ENCODE peak calls at places on chromosomes 7 and 10, in nine cellular contexts. M is OCI-LY7, O is mesenchymal stem cell, K is astrocyte, Q is DND-41, L is Karpas-422, I is GM23338, A is neural progenitor cell, R is A549. W is an unnamed sample.

GRCh38 chr7:114922652-114923402 is 933 bp downstream of the MDFIC start:
- DNase-seq in M (no peak), O (peak; percentile 81), K (peak; percentile 69), Q (peak; percentile 82), L (no peak), I (peak; percentile 56), A (peak; percentile 45), R (peak; percentile 53), W (peak; percentile 85)

GRCh38 chr10:133346413-133346812 is 760 bp upstream of the PRAP1 start:
- DNase-seq in M (no peak), O (no peak), K (no peak), Q (no peak), L (no peak), I (peak; percentile 37), A (no peak), R (no peak), W (no peak)

GRCh38 chr7:24812313-24812945 is 55.2 kb upstream of the GSDME start:
- DNase-seq in M (peak; percentile 63), O (peak; percentile 50), K (no peak), Q (peak; percentile 32), L (peak; percentile 74), I (peak; percentile 72), A (peak; percentile 69), R (peak; percentile 50), W (peak; percentile 62)

GRCh38 chr7:64849250-64849923 is 53.7 kb upstream of the ZNF273 start:
- DNase-seq in M (peak; percentile 38), O (no peak), K (peak; percentile 6), Q (no peak), L (peak; percentile 50), I (peak; percentile 64), A (no peak), R (no peak), W (peak; percentile 81)

GRCh38 chr10:14384915-14385314 is 54.2 kb upstream of the FRMD4A start:
- DNase-seq in M (no peak), O (no peak), K (no peak), Q (no peak), L (no peak), I (no peak), A (no peak), R (no peak), W (no peak)

GRCh38 chr10:71133710-71134686 is 78.4 kb upstream of the UNC5B start:
- DNase-seq in M (no peak), O (no peak), K (no peak), Q (no peak), L (no peak), I (no peak), A (no peak), R (no peak), W (no peak)

GRCh38 chr7:22718200-22718711 is 8.7 kb upstream of the IL6 start:
- DNase-seq in M (no peak), O (peak; percentile 58), K (peak; percentile 94), Q (no peak), L (peak; percentile 2), I (no peak), A (peak; percentile 46), R (no peak), W (peak; percentile 82)

GRCh38 chr10:88899886-88900285 is 19.8 kb downstream of the STAMBPL1 start:
- DNase-seq in M (no peak), O (no peak), K (no peak), Q (no peak), L (no peak), I (no peak), A (no peak), R (no peak), W (no peak)

GRCh38 chr10:105269011-105269410 is 627.9 kb downstream of the SORCS3 start:
- DNase-seq in M (no peak), O (no peak), K (no peak), Q (no peak), L (no peak), I (no peak), A (no peak), R (no peak), W (no peak)

GRCh38 chr10:103507235-103508191 is 14.0 kb downstream of the NEURL1 start:
- DNase-seq in M (peak; percentile 85), O (no peak), K (no peak), Q (no peak), L (peak; percentile 69), I (no peak), A (no peak), R (no peak), W (peak; percentile 47)

GRCh38 chr10:22685926-22686325 is 28.5 kb downstream of the PIP4K2A start:
- DNase-seq in M (no peak), O (no peak), K (no peak), Q (no peak), L (no peak), I (no peak), A (no peak), R (no peak), W (no peak)

GRCh38 chr7:132161231-132161915 is 414.9 kb downstream of the PLXNA4 start:
- DNase-seq in M (no peak), O (peak; percentile 1), K (peak; percentile 16), Q (no peak), L (no peak), I (no peak), A (no peak), R (no peak), W (no peak)

GRCh38 chr7:123844712-123845219 is at the start of gene HYAL4:
- DNase-seq in M (no peak), O (no peak), K (no peak), Q (no peak), L (no peak), I (no peak), A (no peak), R (no peak), W (no peak)

GRCh38 chr7:158829021-158829341 is 328 bp downstream of the ESYT2 start:
- DNase-seq in M (peak; percentile 89), O (peak; percentile 75), K (peak; percentile 78), Q (peak; percentile 71), L (peak; percentile 94), I (peak; percentile 78), A (peak; percentile 90), R (peak; percentile 60), W (no peak)

GRCh38 chr7:74334026-74334425 is 44.8 kb downstream of the CLIP2 start:
- DNase-seq in M (no peak), O (peak; percentile 89), K (peak; percentile 62), Q (no peak), L (no peak), I (no peak), A (no peak), R (no peak), W (peak; percentile 98)

GRCh38 chr10:125707852-125708468 is 11.5 kb upstream of the EDRF1 start:
- DNase-seq in M (no peak), O (peak; percentile 69), K (peak; percentile 22), Q (no peak), L (no peak), I (no peak), A (no peak), R (peak; percentile 80), W (no peak)

GRCh38 chr10:99328579-99329237 is 448 bp upstream of the CNNM1 start:
- DNase-seq in M (no peak), O (no peak), K (no peak), Q (no peak), L (no peak), I (peak; percentile 40), A (no peak), R (peak; percentile 62), W (peak; percentile 69)

GRCh38 chr10:33871557-33871956 is 537.1 kb upstream of the NRP1 start:
- DNase-seq in M (no peak), O (no peak), K (no peak), Q (no peak), L (no peak), I (no peak), A (no peak), R (no peak), W (no peak)

GRCh38 chr10:69640196-69640980 is 10.3 kb downstream of the FAM241B start:
- DNase-seq in M (no peak), O (no peak), K (no peak), Q (no peak), L (no peak), I (no peak), A (no peak), R (no peak), W (peak; percentile 79)

GRCh38 chr10:122861724-122862161 is 16.1 kb upstream of the CUZD1 start:
- DNase-seq in M (no peak), O (peak; percentile 14), K (peak; percentile 57), Q (no peak), L (no peak), I (no peak), A (no peak), R (peak; percentile 37), W (no peak)

GRCh38 chr10:58753425-58753824 is 240.8 kb downstream of the BICC1 start:
- DNase-seq in M (no peak), O (no peak), K (no peak), Q (no peak), L (no peak), I (no peak), A (no peak), R (no peak), W (no peak)
- H3K4me1 ChIP-seq in M (no peaks in the 10 kb centered on the region), O (peaks cover 13% of the 10 kb centered on the region), K (peaks cover 17% of the 10 kb centered on the region), Q (no peaks in the 10 kb centered on the region), L (no peaks in the 10 kb centered on the region), I (peaks cover 6% of the 10 kb centered on the region), A (no peaks in the 10 kb centered on the region), R (peaks cover 59% of the 10 kb centered on the region), W (peaks cover 42% of the 10 kb centered on the region)

GRCh38 chr7:117086788-117087187 is 133.5 kb downstream of the ST7 start:
- DNase-seq in M (no peak), O (peak; percentile 35), K (peak; percentile 53), Q (peak; percentile 8), L (no peak), I (no peak), A (no peak), R (no peak), W (no peak)
- H3K4me3 ChIP-seq in M (no peak overlapping the region), O (no peak overlapping the region), K (no peak overlapping the region), Q (no peak overlapping the region), L (no peak overlapping the region), I (no peak overlapping the region), A (no peak overlapping the region), R (no peak overlapping the region), W (no peak overlapping the region)

GRCh38 chr7:40151504-40151903 is 16.7 kb downstream of the SUGCT start:
- DNase-seq in M (no peak), O (no peak), K (no peak), Q (no peak), L (no peak), I (no peak), A (no peak), R (no peak), W (no peak)

GRCh38 chr7:40162516-40162915 is 27.7 kb downstream of the SUGCT start:
- DNase-seq in M (no peak), O (no peak), K (peak; percentile 2), Q (no peak), L (no peak), I (no peak), A (no peak), R (no peak), W (no peak)

DNA sequence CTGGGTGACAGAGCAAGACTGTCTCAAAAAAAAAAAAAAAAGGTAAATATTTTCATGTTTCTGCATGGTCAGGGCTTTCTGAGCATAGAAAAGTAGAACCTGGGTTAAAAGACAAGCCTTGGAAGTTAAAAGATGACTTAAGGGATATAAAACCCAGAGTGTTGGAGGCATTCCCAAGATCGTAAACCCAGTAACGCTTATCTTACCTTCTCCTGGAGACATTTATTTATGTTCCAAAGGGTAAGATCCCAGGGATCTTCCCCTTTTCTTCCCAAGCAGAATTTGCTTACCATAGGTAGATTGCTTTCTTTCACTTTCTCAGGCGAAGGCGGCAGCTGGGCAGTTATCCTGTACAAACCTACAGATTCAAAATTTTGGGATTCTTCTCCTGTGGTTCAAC is 22.2 kb downstream of the SUGCT start:
- DNase-seq in M (no peak), O (no peak), K (no peak), Q (no peak), L (peak; percentile 17), I (no peak), A (no peak), R (no peak), W (no peak)
- H3K4me2 ChIP-seq in M (no peak overlapping the region), O (no peak overlapping the region), K (no peak overlapping the region), Q (no peak overlapping the region), L (no peak overlapping the region), I (no peak overlapping the region), A (no peak overlapping the region), R (no peak overlapping the region), W (peak overlapping the region; percentile 11)

GRCh38 chr7:37341033-37341630 is 107.5 kb downstream of the ELMO1 start:
- DNase-seq in M (peak; percentile 44), O (no peak), K (no peak), Q (no peak), L (peak; percentile 75), I (no peak), A (no peak), R (no peak), W (no peak)
- H3K4me1 ChIP-seq in M (peaks cover 71% of the 10 kb centered on the region), O (no peaks in the 10 kb centered on the region), K (no peaks in the 10 kb centered on the region), Q (peaks cover 47% of the 10 kb centered on the region), L (peaks cover 67% of the 10 kb centered on the region), I (no peaks in the 10 kb centered on the region), A (peaks cover 17% of the 10 kb centered on the region), R (no peaks in the 10 kb centered on the region), W (no peaks in the 10 kb centered on the region)

W was measured in osteoblast.